ENCODE peak calls at places on chromosomes 3 and 15, in five cellular contexts. R, Z, X, D and P are unnamed samples.

GRCh38 chr15:56913241-56913640 is 5.2 kb upstream of the TCF12 start:
- DNase-seq in D (no peak), X (no peak), Z (peak; percentile 32), R (no peak), P (no peak)

GRCh38 chr3:133208184-133208583 is 170.0 kb downstream of the TMEM108 start:
- DNase-seq in Z (no peak), X (no peak), D (peak; percentile 5), R (no peak), P (no peak)

GRCh38 chr15:27846722-27847420 is 252.2 kb downstream of the OCA2 start:
- DNase-seq in R (no peak), D (no peak), X (no peak), Z (no peak), P (no peak)

GRCh38 chr3:116391296-116392201 is 53.7 kb downstream of the LSAMP start:
- DNase-seq in Z (no peak), R (no peak), X (no peak), D (no peak), P (no peak)

GRCh38 chr3:189982299-189982945 is 138.3 kb downstream of the P3H2 start:
- DNase-seq in Z (no peak), R (no peak), D (no peak), X (no peak), P (no peak)

GRCh38 chr15:60396560-60396963 is 1.2 kb downstream of the ANXA2 start:
- DNase-seq in Z (no peak), R (no peak), X (no peak), D (no peak), P (no peak)

GRCh38 chr15:76963596-76963995 is 31.3 kb upstream of the PSTPIP1 start:
- DNase-seq in Z (peak; percentile 6), D (no peak), R (no peak), X (no peak), P (no peak)

GRCh38 chr3:139533781-139534443 is 5.6 kb downstream of the RBP1 start:
- DNase-seq in R (no peak), X (no peak), D (no peak), Z (peak; percentile 27), P (no peak)

GRCh38 chr15:94075349-94075748 is 156.0 kb upstream of the MCTP2 start:
- DNase-seq in D (no peak), X (peak; percentile 78), Z (no peak), R (no peak), P (no peak)

GRCh38 chr3:139084176-139084575 is 39.5 kb upstream of the PRR23C start:
- DNase-seq in D (no peak), R (no peak), Z (no peak), X (no peak), P (no peak)

GRCh38 chr3:12943124-12944021 is 102.0 kb upstream of the RPL32 start:
- DNase-seq in D (no peak), X (no peak), R (no peak), Z (no peak), P (no peak)

GRCh38 chr3:192063570-192063969 is 602.6 kb downstream of the PYDC2 start:
- DNase-seq in X (peak; percentile 17), R (peak; percentile 38), Z (no peak), D (peak; percentile 79), P (peak; percentile 90)

GRCh38 chr3:124057453-124057852 is 65.5 kb upstream of the ROPN1 start:
- DNase-seq in D (no peak), X (peak; percentile 20), R (no peak), Z (no peak), P (no peak)

GRCh38 chr3:107737909-107738308 is 215.1 kb downstream of the BBX start:
- DNase-seq in R (no peak), X (no peak), Z (no peak), D (no peak), P (no peak)

GRCh38 chr3:142962520-142963265 is 781 bp downstream of the PAQR9 start:
- DNase-seq in X (no peak), Z (no peak), D (no peak), R (peak; percentile 10), P (no peak)

GRCh38 chr15:31324739-31325431 is 1.8 kb upstream of the KLF13 start:
- DNase-seq in D (no peak), X (no peak), Z (no peak), R (no peak), P (no peak)

GRCh38 chr3:42720126-42720525 is 17.5 kb upstream of the HHATL start:
- DNase-seq in X (no peak), Z (peak; percentile 17), R (no peak), D (no peak), P (no peak)

GRCh38 chr3:127484601-127485388 is 105.7 kb downstream of the TPRA1 start:
- DNase-seq in D (no peak), Z (peak; percentile 20), X (no peak), R (no peak), P (no peak)

GRCh38 chr15:60745469-60745971 is 266.6 kb upstream of the ICE2 start:
- DNase-seq in X (peak; percentile 65), D (no peak), Z (no peak), R (no peak), P (no peak)

GRCh38 chr3:155339052-155339451 is 45.6 kb upstream of the STRIT1 start:
- DNase-seq in Z (no peak), X (no peak), R (no peak), D (no peak), P (no peak)

GRCh38 chr3:10170915-10171478 is 6.3 kb downstream of the IRAK2 start:
- DNase-seq in D (peak; percentile 90), R (no peak), X (no peak), Z (no peak), P (no peak)

GRCh38 chr3:37054370-37054769 is 61.1 kb downstream of the MLH1 start:
- DNase-seq in R (peak; percentile 71), D (peak; percentile 22), Z (peak; percentile 9), X (no peak), P (peak; percentile 10)

GRCh38 chr3:37050242-37050641 is 56.9 kb downstream of the MLH1 start:
- DNase-seq in X (no peak), D (no peak), Z (no peak), R (no peak), P (no peak)

GRCh38 chr3:37052860-37053259 is 59.5 kb downstream of the MLH1 start:
- DNase-seq in X (no peak), R (no peak), D (no peak), Z (no peak), P (no peak)

GRCh38 chr3:37053753-37054152 is 60.4 kb downstream of the MLH1 start:
- DNase-seq in Z (no peak), D (no peak), R (no peak), X (no peak), P (no peak)

DNA sequence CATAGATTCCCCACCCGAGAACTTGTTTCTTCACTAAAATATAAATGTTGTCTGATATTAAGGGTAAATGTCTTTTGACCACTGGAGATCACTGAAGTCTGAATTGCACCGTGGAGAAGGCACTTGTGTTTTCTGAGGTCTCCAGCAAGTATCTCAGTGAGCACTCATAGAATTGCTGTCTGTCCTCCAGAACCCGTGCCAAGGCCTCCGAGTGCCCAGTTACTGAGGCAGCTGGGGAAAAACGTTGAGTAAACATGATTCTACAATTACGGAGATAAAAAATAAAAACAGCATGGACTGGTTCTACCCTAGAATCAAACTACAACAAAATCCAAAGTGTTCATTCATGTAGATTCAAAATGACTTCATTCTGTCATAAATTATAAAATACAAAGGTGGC is 60.0 kb downstream of the MLH1 start:
- DNase-seq in X (no peak), D (no peak), Z (no peak), R (no peak), P (no peak)
- TF ChIP-seq CTCF in X (no peak), D (no peak), Z (no peak), R (no peak), P (no peak)

GRCh38 chr15:38667875-38668274 is 103.3 kb upstream of the RASGRP1 start:
- DNase-seq in D (no peak), Z (no peak), X (no peak), R (no peak), P (no peak)
- TF ChIP-seq CTCF in D (no peak), Z (no peak), X (no peak), R (no peak), P (no peak)

GRCh38 chr3:46935168-46935858 is 41.2 kb downstream of the CCDC12 start:
- DNase-seq in D (no peak), Z (peak; percentile 92), X (peak; percentile 83), R (no peak), P (no peak)
- TF ChIP-seq CTCF in D (no peak), Z (peak; percentile 42), X (peak; percentile 68), R (no peak), P (no peak)

GRCh38 chr3:56342475-56342874 is 125.8 kb downstream of the ERC2 start:
- DNase-seq in R (no peak), X (no peak), Z (peak; percentile 13), D (no peak), P (no peak)

GRCh38 chr3:56351496-56351895 is 116.8 kb downstream of the ERC2 start:
- DNase-seq in Z (no peak), D (no peak), R (no peak), X (no peak), P (no peak)

GRCh38 chr3:56347219-56347871 is 120.9 kb downstream of the ERC2 start:
- DNase-seq in X (no peak), R (no peak), D (peak; percentile 32), Z (peak; percentile 63), P (no peak)
- TF ChIP-seq CTCF in X (no peak), R (peak; percentile 14), D (peak; percentile 78), Z (no peak), P (peak; percentile 62)